ENCODE peak calls at places on chromosomes 3 and 15, in eight cellular contexts. V is Calu3, Q is endothelial cell, S is psoas muscle, P is cardiac fibroblast, M is AG04450, I is vagina, U is neural crest cell. T is an unnamed sample.

GRCh38 chr3:134432236-134432635 is 53.5 kb downstream of the ANAPC13 start:
- DNase-seq in Q (no peak), P (no peak), S (no peak), V (no peak), I (no peak), M (no peak), U (no peak), T (no peak)

GRCh38 chr3:18153571-18154173 is 271.5 kb downstream of the SATB1 start:
- DNase-seq in M (no peak), P (peak), U (no peak), S (no peak), I (no peak), V (peak), Q (no peak), T (no peak)

GRCh38 chr3:141933421-141934300 is 57.2 kb downstream of the ATP1B3 start:
- DNase-seq in Q (no peak), I (no peak), M (no peak), U (no peak), S (no peak), V (no peak), P (no peak), T (no peak)

GRCh38 chr3:134777341-134777740 is 17.7 kb upstream of the EPHB1 start:
- DNase-seq in Q (no peak), M (no peak), I (no peak), V (no peak), P (no peak), U (no peak), S (no peak), T (no peak)

GRCh38 chr15:89338036-89338435 is 3.4 kb upstream of the POLG start:
- DNase-seq in Q (no peak), I (no peak), M (no peak), S (no peak), P (no peak), U (no peak), V (no peak), T (no peak)

GRCh38 chr3:57393957-57394356 is 101.5 kb upstream of the ASB14 start:
- DNase-seq in S (no peak), M (no peak), P (no peak), I (no peak), U (no peak), V (no peak), Q (no peak), T (no peak)

GRCh38 chr3:170759511-170760173 is 110.4 kb downstream of the RPL22L1 start:
- DNase-seq in U (no peak), V (no peak), M (no peak), S (no peak), I (no peak), P (no peak), Q (no peak), T (no peak)

GRCh38 chr3:157159037-157159761 is 748 bp downstream of the CCNL1 start:
- DNase-seq in S (peak), V (peak), U (peak), I (no peak), M (no peak), Q (peak), P (peak), T (peak)

GRCh38 chr3:171194965-171195364 is 168.4 kb upstream of the SLC2A2 start:
- DNase-seq in Q (no peak), I (no peak), V (no peak), S (no peak), M (no peak), P (no peak), U (no peak), T (no peak)

GRCh38 chr15:59685737-59686297 is 3.3 kb downstream of the BNIP2 start:
- DNase-seq in U (no peak), Q (no peak), M (no peak), I (no peak), P (peak), S (no peak), V (no peak), T (no peak)

GRCh38 chr3:48684480-48685143 is 1.1 kb downstream of the NCKIPSD start:
- DNase-seq in U (no peak), M (no peak), I (no peak), Q (no peak), S (no peak), V (no peak), P (peak), T (peak)

GRCh38 chr15:66100761-66101160 is 152.8 kb downstream of the MEGF11 start:
- DNase-seq in M (no peak), V (no peak), I (no peak), U (no peak), P (no peak), Q (no peak), S (no peak), T (no peak)

GRCh38 chr15:78840661-78841060 is 29.4 kb upstream of the ADAMTS7 start:
- DNase-seq in M (no peak), P (no peak), U (no peak), V (no peak), S (no peak), Q (no peak), I (no peak), T (peak)

GRCh38 chr15:69497634-69498033 is 45.0 kb downstream of the RPLP1 start:
- DNase-seq in I (no peak), V (no peak), S (no peak), U (no peak), M (no peak), P (no peak), Q (no peak), T (no peak)

GRCh38 chr15:98737122-98737521 is 88.8 kb downstream of the IGF1R start:
- DNase-seq in S (no peak), M (no peak), Q (no peak), V (no peak), P (no peak), U (no peak), I (no peak), T (no peak)

GRCh38 chr3:132315851-132316250 is 1.4 kb upstream of the ACP3 start:
- DNase-seq in Q (no peak), M (no peak), I (no peak), S (no peak), P (peak), U (no peak), V (no peak), T (no peak)

GRCh38 chr3:44845528-44846520 is 15.9 kb upstream of the TMEM42 start:
- DNase-seq in I (no peak), Q (no peak), U (no peak), P (peak), M (no peak), V (no peak), S (no peak), T (no peak)

GRCh38 chr3:150787741-150788370 is 24.9 kb upstream of the SIAH2 start:
- DNase-seq in U (peak), V (peak), S (peak), I (no peak), Q (peak), M (no peak), P (peak), T (no peak)

GRCh38 chr3:3160826-3161225 is 18.7 kb downstream of the CRBN start:
- DNase-seq in U (no peak), S (no peak), P (no peak), M (no peak), Q (no peak), V (no peak), I (no peak), T (no peak)

GRCh38 chr3:156593814-156594213 is 38.9 kb upstream of the SSR3 start:
- DNase-seq in I (no peak), M (no peak), Q (no peak), V (no peak), U (no peak), S (no peak), P (no peak), T (no peak)

GRCh38 chr3:114552527-114552812 is 258.6 kb downstream of the TIGIT start:
- DNase-seq in U (no peak), S (no peak), I (no peak), P (no peak), M (no peak), V (no peak), Q (no peak), T (no peak)
- TF ChIP-seq CTCF in U (no peak), S (no peak), I (no peak), P (no peak), M (no peak), V (no peak), Q (no peak), T (no peak)

GRCh38 chr3:129161860-129162271 is 1.0 kb upstream of the ISY1 start:
- DNase-seq in P (peak), S (peak), U (no peak), I (no peak), V (peak), M (no peak), Q (peak), T (peak)
- TF ChIP-seq CTCF in P (no peak), S (no peak), U (peak), I (no peak), V (peak), M (no peak), Q (peak), T (peak)

GRCh38 chr3:72811551-72811950 is 36.7 kb downstream of the SHQ1 start:
- DNase-seq in M (no peak), P (no peak), U (no peak), S (no peak), Q (no peak), I (no peak), V (no peak), T (no peak)
- TF ChIP-seq CTCF in M (no peak), P (no peak), U (peak), S (no peak), Q (peak), I (no peak), V (no peak), T (no peak)

GRCh38 chr3:46183330-46183729 is 24.8 kb downstream of the CCR1 start:
- DNase-seq in V (no peak), Q (no peak), M (no peak), S (no peak), I (no peak), U (no peak), P (no peak), T (no peak)
- TF ChIP-seq CTCF in V (no peak), Q (no peak), M (no peak), S (no peak), I (no peak), U (no peak), P (no peak), T (no peak)

DNA sequence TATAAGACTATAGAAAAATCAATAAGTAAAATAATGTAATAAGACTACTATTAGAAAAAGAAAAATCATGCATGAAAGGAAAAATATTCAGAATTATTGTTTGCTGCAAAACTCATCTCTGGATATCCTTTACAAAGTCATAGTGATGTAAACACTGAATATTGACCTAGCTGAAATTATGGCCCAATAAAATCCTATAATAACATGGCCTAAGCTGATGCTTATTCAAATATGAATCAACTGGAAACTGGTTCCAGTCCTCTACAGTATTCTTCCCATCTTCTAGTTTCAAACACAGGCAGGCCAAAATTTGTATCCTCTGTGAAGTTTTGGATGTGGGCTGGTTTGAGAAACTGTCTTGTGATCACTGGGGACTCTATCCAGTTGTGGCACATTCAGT is 134.5 kb downstream of the CNTN3 start:
- DNase-seq in M (no peak), Q (no peak), P (no peak), V (no peak), I (no peak), U (no peak), S (no peak), T (no peak)
- TF ChIP-seq CTCF in M (no peak), Q (no peak), P (no peak), V (no peak), I (no peak), U (no peak), S (no peak), T (no peak)

DNA sequence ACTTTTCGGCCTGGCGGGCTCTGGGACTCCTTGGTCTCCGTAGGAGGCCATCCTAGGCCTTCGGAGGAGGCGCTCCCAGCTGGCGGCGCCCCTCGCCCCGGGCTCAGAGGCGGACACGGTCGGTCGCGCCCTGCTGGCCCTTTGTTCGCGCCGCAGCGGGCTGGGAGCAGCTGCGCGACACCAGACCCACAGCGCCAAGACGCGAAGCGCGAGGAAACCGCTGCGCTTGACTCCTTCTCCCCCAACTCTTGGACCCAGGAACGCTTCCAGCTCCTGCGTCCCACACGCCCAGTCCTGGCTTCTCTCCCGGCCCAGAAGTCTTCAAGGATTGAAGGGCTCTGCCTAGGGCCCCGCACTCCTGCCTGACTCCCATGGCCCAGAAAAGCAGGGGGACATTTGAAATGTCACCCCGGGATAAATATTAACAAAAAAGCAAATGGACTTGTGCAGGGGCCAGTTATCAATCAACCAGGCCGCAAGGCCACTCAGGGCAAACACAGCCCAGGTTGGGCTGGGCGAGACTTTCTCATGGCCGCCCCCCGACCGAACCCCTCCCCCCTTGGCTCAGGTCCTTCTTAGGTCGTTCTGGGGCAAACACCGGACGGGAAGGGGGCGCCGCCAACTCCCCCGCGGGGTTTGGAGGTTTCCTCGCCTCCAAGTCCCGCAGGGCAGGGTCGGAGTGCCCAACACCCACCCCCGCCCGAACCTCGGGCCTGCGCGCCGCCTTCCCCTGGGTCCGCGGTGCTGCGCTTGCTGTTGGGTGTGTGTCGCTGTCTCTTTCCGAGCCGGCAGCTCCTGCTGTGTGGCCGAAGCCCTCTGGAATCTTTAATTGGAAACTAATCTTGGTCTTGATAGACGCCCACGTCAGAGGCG is 5.1 kb downstream of the ONECUT1 start:
- DNase-seq in P (no peak), U (peak), M (no peak), I (no peak), S (no peak), Q (peak), V (no peak), T (no peak)
- TF ChIP-seq CTCF in P (no peak), U (no peak), M (no peak), I (no peak), S (no peak), Q (no peak), V (no peak), T (no peak)

DNA sequence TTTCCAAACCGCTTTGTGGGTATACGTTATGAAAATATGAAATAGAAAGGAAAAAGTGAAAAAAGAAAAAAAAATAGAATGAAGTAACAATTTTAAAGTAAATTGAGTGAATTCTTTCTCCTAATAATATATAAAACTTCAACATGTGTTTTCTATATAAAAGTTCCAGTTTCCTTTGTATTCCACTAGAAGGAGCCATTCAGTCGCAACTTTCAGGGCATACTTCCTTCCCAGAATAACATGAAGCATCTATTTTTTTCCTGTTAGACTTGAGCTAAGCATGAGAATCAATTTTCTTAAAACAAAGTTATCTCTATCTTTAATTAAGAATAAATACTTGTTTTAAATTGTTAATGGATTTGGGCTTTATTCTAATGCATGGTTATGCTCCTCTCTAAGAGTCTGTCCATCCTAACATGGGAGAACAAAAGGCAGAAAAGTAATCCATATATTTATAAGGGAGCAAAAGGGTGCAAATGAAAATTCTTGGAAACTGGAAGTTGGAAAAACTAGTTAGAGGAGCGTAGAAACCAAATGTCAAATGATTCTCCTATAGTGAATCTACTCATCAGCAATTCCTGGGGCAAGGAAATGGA is 16.0 kb upstream of the VGLL3 start:
- DNase-seq in V (no peak), P (peak), M (no peak), S (no peak), Q (no peak), U (no peak), I (no peak), T (no peak)
- TF ChIP-seq CTCF in V (no peak), P (peak), M (peak), S (no peak), Q (no peak), U (peak), I (no peak), T (peak)

T was measured in GM13977.